ENCODE peak calls at places on chromosome 6, in four cellular contexts. S, W, K and F are unnamed samples.

GRCh38 chr6:117498159-117498558 is 15.7 kb downstream of the DCBLD1 start:
- DNase-seq in S (no peak), W (no peak), K (peak), F (peak)

GRCh38 chr6:155497273-155497672 is 41.6 kb upstream of the NOX3 start:
- DNase-seq in W (no peak), S (no peak), K (no peak), F (no peak)

GRCh38 chr6:26598267-26598666 is 1.5 kb downstream of the ABT1 start:
- DNase-seq in S (no peak), K (no peak), W (no peak), F (no peak)

GRCh38 chr6:36350681-36351091 is 14.0 kb upstream of the BNIP5 start:
- DNase-seq in S (no peak), W (peak), K (peak), F (peak)

GRCh38 chr6:135871878-135872277 is 20.4 kb downstream of the PDE7B start:
- DNase-seq in K (no peak), S (no peak), W (no peak), F (no peak)

GRCh38 chr6:81999270-81999669 is 246.8 kb upstream of the TENT5A start:
- DNase-seq in K (peak), W (no peak), S (no peak), F (peak)

GRCh38 chr6:149079911-149080501 is 237.5 kb upstream of the TAB2 start:
- DNase-seq in S (no peak), W (no peak), K (peak), F (peak)

GRCh38 chr6:1553562-1554088 is 56.1 kb upstream of the FOXC1 start:
- DNase-seq in K (no peak), S (no peak), W (no peak), F (no peak)

GRCh38 chr6:3326179-3326971 is 67.6 kb downstream of the PSMG4 start:
- DNase-seq in W (no peak), S (no peak), K (no peak), F (no peak)

GRCh38 chr6:85436939-85437495 is 12.9 kb upstream of the NT5E start:
- DNase-seq in W (no peak), K (no peak), S (no peak), F (no peak)

GRCh38 chr6:134817448-134817847 is 132.5 kb downstream of the ALDH8A1 start:
- DNase-seq in W (no peak), S (no peak), K (no peak), F (no peak)

GRCh38 chr6:139687055-139687454 is 312.6 kb upstream of the CITED2 start:
- DNase-seq in S (no peak), W (no peak), K (no peak), F (no peak)

GRCh38 chr6:20117474-20117873 is 94.8 kb downstream of the MBOAT1 start:
- DNase-seq in K (peak), W (peak), S (no peak), F (no peak)

GRCh38 chr6:11050735-11051134 is 6.6 kb upstream of the ELOVL2 start:
- DNase-seq in S (no peak), W (no peak), K (peak), F (no peak)

GRCh38 chr6:31010393-31011060 is at the start of gene MUC22:
- DNase-seq in S (no peak), K (peak), W (no peak), F (peak)

GRCh38 chr6:16055852-16056251 is 73.0 kb upstream of the MYLIP start:
- DNase-seq in W (no peak), K (no peak), S (no peak), F (no peak)